ENCODE peak calls at places on chromosomes 1 and 21, in five cellular contexts. One of them, this sample, is unnamed.

GRCh38 chr1:179941439-179941838 is 13.2 kb upstream of the CEP350 start:
- DNase-seq in vagina: no peak
- DNase-seq in endothelial cell of umbilical vein: no peak
- DNase-seq in AG09319: no peak
- DNase-seq in GM10248: no peak
- DNase-seq in this sample: no peak

GRCh38 chr1:197917813-197918646 is 858 bp downstream of the LHX9 start:
- DNase-seq in vagina: no peak
- DNase-seq in endothelial cell of umbilical vein: peak
- DNase-seq in AG09319: no peak
- DNase-seq in GM10248: no peak
- DNase-seq in this sample: no peak

GRCh38 chr21:31781737-31782136 is 49.8 kb upstream of the SCAF4 start:
- DNase-seq in vagina: no peak
- DNase-seq in endothelial cell of umbilical vein: no peak
- DNase-seq in AG09319: peak
- DNase-seq in GM10248: no peak
- DNase-seq in this sample: no peak

GRCh38 chr1:236471653-236472052 is 52.1 kb upstream of the LGALS8 start:
- DNase-seq in vagina: no peak
- DNase-seq in endothelial cell of umbilical vein: no peak
- DNase-seq in AG09319: no peak
- DNase-seq in GM10248: no peak
- DNase-seq in this sample: no peak

GRCh38 chr21:45049725-45050359 is 24.5 kb upstream of the ADARB1 start:
- DNase-seq in vagina: no peak
- DNase-seq in endothelial cell of umbilical vein: no peak
- DNase-seq in AG09319: no peak
- DNase-seq in GM10248: no peak
- DNase-seq in this sample: no peak

GRCh38 chr1:153606194-153606593 is 6.7 kb downstream of the S100A16 start:
- DNase-seq in vagina: no peak
- DNase-seq in endothelial cell of umbilical vein: no peak
- DNase-seq in AG09319: no peak
- DNase-seq in GM10248: no peak
- DNase-seq in this sample: no peak

GRCh38 chr1:242585616-242586354 is 61.3 kb upstream of the PLD5 start:
- DNase-seq in vagina: no peak
- DNase-seq in endothelial cell of umbilical vein: no peak
- DNase-seq in AG09319: no peak
- DNase-seq in GM10248: no peak
- DNase-seq in this sample: no peak

GRCh38 chr1:62875676-62876075 is 91.7 kb downstream of the ATG4C start:
- DNase-seq in vagina: no peak
- DNase-seq in endothelial cell of umbilical vein: no peak
- DNase-seq in AG09319: no peak
- DNase-seq in GM10248: no peak
- DNase-seq in this sample: no peak

GRCh38 chr1:92399076-92399475 is 87.6 kb downstream of the GFI1 start:
- DNase-seq in vagina: no peak
- DNase-seq in endothelial cell of umbilical vein: no peak
- DNase-seq in AG09319: no peak
- DNase-seq in GM10248: peak
- DNase-seq in this sample: peak

GRCh38 chr1:43836267-43836951 is 97.2 kb upstream of the ARTN start:
- DNase-seq in vagina: no peak
- DNase-seq in endothelial cell of umbilical vein: no peak
- DNase-seq in AG09319: no peak
- DNase-seq in GM10248: peak
- DNase-seq in this sample: peak

GRCh38 chr21:38234395-38235142 is 22.2 kb upstream of the KCNJ15 start:
- DNase-seq in vagina: no peak
- DNase-seq in endothelial cell of umbilical vein: no peak
- DNase-seq in AG09319: no peak
- DNase-seq in GM10248: no peak
- DNase-seq in this sample: peak

GRCh38 chr21:38242036-38242435 is 14.8 kb upstream of the KCNJ15 start:
- DNase-seq in vagina: no peak
- DNase-seq in endothelial cell of umbilical vein: no peak
- DNase-seq in AG09319: no peak
- DNase-seq in GM10248: no peak
- DNase-seq in this sample: no peak

GRCh38 chr21:38241029-38241740 is 15.6 kb upstream of the KCNJ15 start:
- DNase-seq in vagina: no peak
- DNase-seq in endothelial cell of umbilical vein: peak
- DNase-seq in AG09319: no peak
- DNase-seq in GM10248: no peak
- DNase-seq in this sample: no peak

GRCh38 chr21:38240121-38240520 is 16.7 kb upstream of the KCNJ15 start:
- DNase-seq in vagina: no peak
- DNase-seq in endothelial cell of umbilical vein: peak
- DNase-seq in AG09319: no peak
- DNase-seq in GM10248: no peak
- DNase-seq in this sample: no peak

DNA sequence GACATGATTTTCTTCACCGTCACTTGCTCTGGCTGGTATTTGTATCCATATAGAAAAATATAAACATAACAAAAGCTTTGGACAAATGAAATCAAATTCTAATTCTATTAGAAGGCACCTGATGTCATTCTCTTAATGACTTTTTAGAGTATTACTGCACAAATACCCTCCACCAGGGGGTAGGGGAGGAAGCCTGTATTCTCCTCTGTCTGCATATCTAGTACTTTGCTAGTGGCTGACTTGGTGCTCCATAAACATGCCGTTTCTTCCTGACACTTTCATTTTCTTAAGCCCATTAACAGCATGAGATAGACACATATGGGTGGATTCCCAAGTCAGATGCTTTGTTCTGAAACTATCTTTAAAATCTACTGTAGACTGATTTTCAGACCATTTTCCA is 20.6 kb upstream of the KCNJ15 start:
- DNase-seq in vagina: no peak
- DNase-seq in endothelial cell of umbilical vein: no peak
- DNase-seq in AG09319: no peak
- DNase-seq in GM10248: no peak
- DNase-seq in this sample: no peak
- TF ChIP-seq CTCF in vagina: no peak
- TF ChIP-seq CTCF in endothelial cell of umbilical vein: no peak
- TF ChIP-seq CTCF in AG09319: no peak
- TF ChIP-seq CTCF in GM10248: no peak
- TF ChIP-seq CTCF in this sample: peak

GRCh38 chr1:53715478-53715877 is 23.5 kb downstream of the GLIS1 start:
- DNase-seq in vagina: no peak
- DNase-seq in endothelial cell of umbilical vein: peak
- DNase-seq in AG09319: no peak
- DNase-seq in GM10248: peak
- DNase-seq in this sample: no peak
- TF ChIP-seq CTCF in vagina: no peak
- TF ChIP-seq CTCF in endothelial cell of umbilical vein: peak
- TF ChIP-seq CTCF in AG09319: peak
- TF ChIP-seq CTCF in GM10248: peak
- TF ChIP-seq CTCF in this sample: peak

DNA sequence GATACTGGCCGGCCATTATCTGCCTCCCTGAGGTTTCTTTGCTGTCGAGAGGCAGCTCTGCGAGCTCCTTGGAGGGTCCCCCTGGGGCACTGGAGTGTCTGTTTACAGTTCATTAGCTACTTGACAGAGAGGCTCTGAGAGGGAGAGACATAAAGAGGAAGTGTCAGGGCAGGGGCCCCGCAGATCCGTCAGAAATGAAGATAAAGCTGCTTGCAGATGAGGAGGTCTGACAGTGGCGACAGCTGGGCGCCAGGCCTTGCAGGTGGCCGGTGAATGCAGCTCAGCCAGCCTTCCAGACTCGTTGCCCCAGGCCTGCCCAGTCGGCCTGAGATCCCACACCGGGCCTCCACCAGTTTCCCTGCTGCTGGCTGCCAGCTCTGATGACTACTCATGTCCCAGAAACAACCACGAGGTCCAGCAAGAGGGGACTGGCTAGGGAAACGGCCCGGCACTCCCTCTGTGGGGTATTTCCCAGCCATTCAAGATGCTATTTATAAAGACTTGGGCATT is 84.7 kb downstream of the DISP3 start:
- DNase-seq in vagina: no peak
- DNase-seq in endothelial cell of umbilical vein: no peak
- DNase-seq in AG09319: no peak
- DNase-seq in GM10248: no peak
- DNase-seq in this sample: peak
- TF ChIP-seq CTCF in vagina: no peak
- TF ChIP-seq CTCF in endothelial cell of umbilical vein: no peak
- TF ChIP-seq CTCF in AG09319: no peak
- TF ChIP-seq CTCF in GM10248: no peak
- TF ChIP-seq CTCF in this sample: no peak

DNA sequence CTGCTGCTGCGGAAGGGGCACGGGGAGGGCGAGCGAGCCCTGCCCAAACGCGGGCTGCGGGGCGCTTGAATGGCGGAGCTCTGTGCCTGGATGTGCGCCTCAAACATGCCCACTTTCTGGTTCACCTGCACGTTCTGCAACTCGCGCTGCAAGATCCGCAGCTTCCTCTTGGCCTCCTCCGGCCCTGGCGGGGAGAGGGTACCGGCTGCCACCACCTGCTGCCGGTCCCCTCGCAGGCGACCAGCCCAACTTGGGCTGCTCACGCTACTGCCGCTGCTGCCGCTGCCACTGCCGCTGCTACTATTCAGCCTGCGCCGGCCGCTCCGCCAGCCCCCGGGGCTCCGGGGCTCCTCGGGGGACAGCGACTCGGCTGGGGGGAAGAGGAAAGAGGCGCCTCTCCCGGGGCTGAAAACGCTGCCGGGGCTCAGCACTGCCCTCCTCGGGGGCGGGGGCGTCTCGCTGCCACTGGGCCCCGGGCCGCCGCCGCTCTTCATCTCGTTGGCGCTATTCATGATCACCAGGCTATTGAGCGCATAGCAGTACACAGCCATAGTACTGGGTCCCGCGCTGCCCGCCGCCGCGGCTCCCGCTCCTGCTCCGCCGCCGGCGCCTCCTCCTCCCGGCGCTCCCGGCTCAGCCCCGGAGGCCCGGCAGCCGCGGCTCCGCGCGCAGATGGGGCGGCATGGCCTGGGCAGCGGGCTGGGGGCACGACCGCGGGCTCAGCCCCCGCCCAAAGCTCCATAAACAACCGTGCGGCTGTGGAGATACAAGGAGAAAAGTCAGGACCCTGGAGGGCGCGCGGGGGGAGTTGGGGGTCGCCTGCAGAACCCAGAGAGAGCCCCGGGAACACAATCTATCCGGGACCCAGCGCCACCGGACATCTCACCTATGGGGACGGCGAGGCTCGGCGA is 1.9 kb downstream of the ITPKB start:
- DNase-seq in vagina: no peak
- DNase-seq in endothelial cell of umbilical vein: peak
- DNase-seq in AG09319: no peak
- DNase-seq in GM10248: peak
- DNase-seq in this sample: peak
- TF ChIP-seq CTCF in vagina: no peak
- TF ChIP-seq CTCF in endothelial cell of umbilical vein: no peak
- TF ChIP-seq CTCF in AG09319: no peak
- TF ChIP-seq CTCF in GM10248: peak
- TF ChIP-seq CTCF in this sample: no peak

DNA sequence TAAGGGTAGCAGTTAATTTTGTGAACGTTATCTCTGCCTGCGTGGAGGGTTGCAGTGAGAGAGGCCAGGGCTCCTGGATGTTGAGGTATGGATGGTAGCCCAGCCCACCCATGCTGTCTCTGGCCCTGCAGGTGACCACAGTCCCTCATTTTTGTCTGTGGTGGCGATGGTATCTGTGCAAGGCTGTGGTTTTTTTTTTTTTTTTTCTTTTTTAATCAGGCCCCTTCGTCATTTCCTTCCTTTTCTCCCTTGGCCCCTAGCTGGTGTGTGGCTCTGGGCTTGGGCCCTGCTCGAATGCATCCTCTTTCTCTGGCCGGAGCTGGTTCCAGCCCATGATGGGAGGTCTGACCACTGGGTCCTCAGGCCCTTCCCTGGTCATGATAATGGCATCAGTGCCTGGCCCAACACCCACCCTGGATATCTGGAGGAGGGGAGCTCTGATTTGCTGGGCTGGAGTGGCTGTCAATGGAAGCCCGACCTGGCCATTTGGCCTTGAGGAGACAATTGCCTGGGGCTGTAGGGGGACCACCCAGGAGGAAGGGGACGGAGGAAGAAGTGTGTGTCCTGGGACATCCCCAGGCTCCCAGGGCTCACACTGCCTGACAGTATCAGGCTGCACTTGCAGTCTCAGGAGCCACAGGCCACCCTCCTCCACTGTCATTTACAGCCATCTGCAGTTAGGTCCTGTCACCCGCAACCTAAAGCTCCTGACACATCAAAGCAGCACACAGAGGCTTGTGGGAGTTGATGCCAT is 8.1 kb upstream of the RNF187 start:
- DNase-seq in vagina: no peak
- DNase-seq in endothelial cell of umbilical vein: no peak
- DNase-seq in AG09319: no peak
- DNase-seq in GM10248: no peak
- DNase-seq in this sample: no peak
- TF ChIP-seq CTCF in vagina: no peak
- TF ChIP-seq CTCF in endothelial cell of umbilical vein: no peak
- TF ChIP-seq CTCF in AG09319: no peak
- TF ChIP-seq CTCF in GM10248: peak
- TF ChIP-seq CTCF in this sample: no peak

GRCh38 chr1:35702540-35702939 is 16.1 kb downstream of the C1orf216 start:
- DNase-seq in vagina: no peak
- DNase-seq in endothelial cell of umbilical vein: no peak
- DNase-seq in AG09319: no peak
- DNase-seq in GM10248: no peak
- DNase-seq in this sample: no peak
- TF ChIP-seq CTCF in vagina: no peak
- TF ChIP-seq CTCF in endothelial cell of umbilical vein: no peak
- TF ChIP-seq CTCF in AG09319: no peak
- TF ChIP-seq CTCF in GM10248: no peak
- TF ChIP-seq CTCF in this sample: no peak

This sample was measured in foreskin keratinocyte.